ENCODE peak calls at places on chromosomes 5 and 9, in six cellular contexts. R is HCT116, T is K562, W is HepG2, L is GM12878, K is Panc1. B is an unnamed sample.

GRCh38 chr5:163385824-163386223 is 51.6 kb upstream of the CCNG1 start:
- DNase-seq in T (no peak), W (no peak), R (no peak), K (no peak), L (no peak), B (no peak)

GRCh38 chr5:162299793-162300192 is 232.2 kb downstream of the GABRG2 start:
- DNase-seq in W (no peak), T (no peak), R (no peak), L (no peak), K (no peak), B (no peak)

GRCh38 chr9:87950765-87951488 is 23.4 kb downstream of the CDK20 start:
- DNase-seq in R (peak; percentile 28), W (peak; percentile 22), K (peak; percentile 10), L (no peak), T (peak; percentile 55), B (peak; percentile 52)

GRCh38 chr5:142792865-142793232 is 22.7 kb downstream of the ARHGAP26 start:
- DNase-seq in R (no peak), T (no peak), W (no peak), K (no peak), L (no peak), B (no peak)

GRCh38 chr5:124748687-124749594 is 2.5 kb upstream of the ZNF608 start:
- DNase-seq in K (peak; percentile 95), W (peak; percentile 81), T (peak; percentile 59), R (peak; percentile 92), L (peak; percentile 86), B (peak; percentile 80)

GRCh38 chr5:73596705-73597328 is 29.2 kb upstream of the ARHGEF28 start:
- DNase-seq in W (peak; percentile 60), T (peak; percentile 23), L (no peak), R (peak; percentile 56), K (no peak), B (peak; percentile 16)

GRCh38 chr5:867300-867699 is 16.5 kb upstream of the ZDHHC11 start:
- DNase-seq in L (no peak), R (no peak), T (no peak), W (no peak), K (no peak), B (no peak)

GRCh38 chr5:39376293-39376714 is 12.0 kb upstream of the C9 start:
- DNase-seq in L (no peak), W (peak; percentile 57), R (peak; percentile 22), K (peak; percentile 63), T (peak; percentile 69), B (peak; percentile 30)

GRCh38 chr5:169870221-169870620 is 110.1 kb downstream of the INSYN2B start:
- DNase-seq in R (no peak), W (no peak), T (no peak), K (no peak), L (no peak), B (no peak)

GRCh38 chr5:130963798-130964197 is 201.3 kb downstream of the HINT1 start:
- DNase-seq in W (no peak), T (no peak), R (no peak), L (no peak), K (no peak), B (no peak)

GRCh38 chr9:27645166-27645840 is 72.0 kb upstream of the C9orf72 start:
- DNase-seq in R (no peak), T (no peak), W (no peak), K (no peak), L (no peak), B (no peak)

GRCh38 chr9:137463194-137463930 is 4.2 kb upstream of the NSMF start:
- DNase-seq in T (no peak), L (no peak), K (no peak), W (peak; percentile 45), R (no peak), B (no peak)

GRCh38 chr5:96079075-96079474 is 117.4 kb upstream of the ELL2 start:
- DNase-seq in T (no peak), K (peak; percentile 97), L (no peak), W (peak; percentile 35), R (peak; percentile 83), B (no peak)

GRCh38 chr9:16182784-16183183 is 629.9 kb downstream of the CCDC171 start:
- DNase-seq in L (no peak), R (no peak), T (no peak), W (no peak), K (no peak), B (no peak)

GRCh38 chr9:522190-522589 is 307.5 kb downstream of the DOCK8 start:
- DNase-seq in T (no peak), L (no peak), K (no peak), W (no peak), R (no peak), B (no peak)

GRCh38 chr5:132751444-132751843 is 4.2 kb downstream of the CCNI2 start:
- DNase-seq in L (peak; percentile 64), R (no peak), K (no peak), W (no peak), T (no peak), B (no peak)

GRCh38 chr9:35951736-35952135 is 6.2 kb downstream of the OR2S2 start:
- DNase-seq in L (no peak), W (no peak), T (no peak), K (no peak), R (no peak), B (no peak)

GRCh38 chr9:7976167-7976755 is 176.7 kb upstream of the DMAC1 start:
- DNase-seq in W (no peak), R (no peak), T (no peak), L (peak; percentile 89), K (no peak), B (no peak)

DNA sequence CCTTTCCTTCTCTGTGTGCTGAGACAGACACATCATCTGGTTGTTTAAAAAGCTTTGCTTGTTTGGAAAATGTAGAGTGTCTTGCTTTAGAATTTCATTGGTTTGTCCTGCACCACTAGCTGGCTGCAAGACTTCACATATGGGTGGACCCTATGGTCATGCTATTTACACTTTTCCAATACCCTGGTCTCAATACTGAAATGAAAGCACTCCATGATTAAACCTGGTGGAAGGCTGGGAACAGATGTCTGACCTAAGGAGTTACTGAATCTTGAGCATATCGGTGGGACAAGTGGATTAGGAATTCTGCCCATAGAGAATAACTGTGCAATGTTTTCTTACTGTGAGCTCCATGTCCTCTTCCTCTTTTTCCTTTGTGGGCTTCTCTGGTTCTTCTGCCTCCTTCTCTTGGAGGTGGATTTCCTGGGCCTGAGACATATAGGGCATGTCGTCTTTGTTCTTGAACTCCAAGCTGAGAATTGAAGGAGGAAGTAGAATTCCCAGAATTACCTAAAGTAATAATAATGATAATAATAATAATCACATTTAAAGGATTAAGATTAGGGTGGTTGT is 201.2 kb upstream of the KLF9 start:
- DNase-seq in W (no peak), T (no peak), L (no peak), K (no peak), R (no peak), B (no peak)
- H3K27ac ChIP-seq in W (no peak overlapping the region), T (no peak overlapping the region), L (no peak overlapping the region), K (no peak overlapping the region), R (no peak overlapping the region), B (no peak overlapping the region)

DNA sequence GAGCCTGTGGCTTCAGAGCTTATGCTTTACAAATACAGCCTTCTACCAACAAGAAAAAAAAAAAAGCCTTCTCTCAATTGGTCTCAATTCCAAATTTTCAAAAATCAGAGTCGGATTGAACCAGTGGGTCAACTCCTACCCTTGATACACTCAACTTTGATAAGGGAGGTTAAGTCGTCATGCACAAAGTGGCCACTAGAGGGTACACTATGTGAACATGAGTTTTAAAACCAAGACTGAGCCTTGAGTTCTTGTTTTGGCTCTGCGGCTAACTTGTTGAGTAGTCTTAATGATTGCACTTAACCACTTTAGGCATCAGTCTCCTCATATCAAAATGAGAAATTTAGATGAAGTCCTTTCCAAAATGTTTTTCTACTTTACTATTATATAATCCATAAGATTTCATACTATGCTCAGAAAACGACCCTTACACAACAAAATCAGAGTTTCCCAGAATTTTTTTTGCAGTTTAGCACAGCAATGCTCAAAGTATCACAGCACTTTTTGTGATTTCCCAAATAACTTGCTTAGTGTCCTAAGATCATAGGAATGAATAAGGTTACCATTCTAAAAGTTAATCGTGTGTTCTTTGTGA is 92.9 kb upstream of the MTAP start:
- DNase-seq in K (no peak), W (peak; percentile 37), R (peak; percentile 80), T (no peak), L (no peak), B (peak; percentile 24)
- TF ChIP-seq REST in K (no peak), W (no peak), R (no peak), T (no peak), L (no peak), B (no peak)

GRCh38 chr9:115192280-115192679 is 74.3 kb upstream of the TNC start:
- DNase-seq in L (no peak), R (no peak), K (no peak), W (no peak), T (no peak), B (no peak)

GRCh38 chr9:115192835-115193234 is 74.9 kb upstream of the TNC start:
- DNase-seq in R (no peak), W (no peak), T (no peak), K (no peak), L (no peak), B (no peak)

GRCh38 chr9:115189686-115190085 is 71.7 kb upstream of the TNC start:
- DNase-seq in R (no peak), K (no peak), L (no peak), T (no peak), W (no peak), B (no peak)

GRCh38 chr9:115193777-115194176 is 75.8 kb upstream of the TNC start:
- DNase-seq in K (no peak), R (no peak), W (no peak), T (no peak), L (no peak), B (no peak)

DNA sequence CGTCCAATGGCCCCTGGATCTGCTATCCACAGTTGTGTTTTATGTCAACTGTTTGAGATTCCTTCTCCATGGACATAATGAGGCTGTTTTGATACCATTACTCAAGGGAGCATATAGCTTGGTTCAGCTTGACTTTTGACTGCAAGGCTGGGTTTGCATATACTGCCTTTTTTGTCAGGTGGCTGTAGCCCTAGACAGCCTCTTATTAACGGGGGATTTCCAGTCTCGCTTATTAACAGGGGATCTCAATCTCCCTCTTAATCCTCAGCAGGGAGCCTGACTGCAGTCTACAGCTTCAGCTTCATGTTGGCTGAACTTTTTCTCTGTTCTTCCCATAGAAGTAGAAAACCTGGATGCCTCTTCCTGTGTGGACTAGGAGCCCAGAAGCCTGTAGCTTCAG is 73.7 kb upstream of the TNC start:
- DNase-seq in R (no peak), K (no peak), L (no peak), W (no peak), T (no peak), B (no peak)
- TF ChIP-seq SIN3A in R (no peak), K (no peak), L (no peak), W (no peak), T (no peak), B (no peak)

DNA sequence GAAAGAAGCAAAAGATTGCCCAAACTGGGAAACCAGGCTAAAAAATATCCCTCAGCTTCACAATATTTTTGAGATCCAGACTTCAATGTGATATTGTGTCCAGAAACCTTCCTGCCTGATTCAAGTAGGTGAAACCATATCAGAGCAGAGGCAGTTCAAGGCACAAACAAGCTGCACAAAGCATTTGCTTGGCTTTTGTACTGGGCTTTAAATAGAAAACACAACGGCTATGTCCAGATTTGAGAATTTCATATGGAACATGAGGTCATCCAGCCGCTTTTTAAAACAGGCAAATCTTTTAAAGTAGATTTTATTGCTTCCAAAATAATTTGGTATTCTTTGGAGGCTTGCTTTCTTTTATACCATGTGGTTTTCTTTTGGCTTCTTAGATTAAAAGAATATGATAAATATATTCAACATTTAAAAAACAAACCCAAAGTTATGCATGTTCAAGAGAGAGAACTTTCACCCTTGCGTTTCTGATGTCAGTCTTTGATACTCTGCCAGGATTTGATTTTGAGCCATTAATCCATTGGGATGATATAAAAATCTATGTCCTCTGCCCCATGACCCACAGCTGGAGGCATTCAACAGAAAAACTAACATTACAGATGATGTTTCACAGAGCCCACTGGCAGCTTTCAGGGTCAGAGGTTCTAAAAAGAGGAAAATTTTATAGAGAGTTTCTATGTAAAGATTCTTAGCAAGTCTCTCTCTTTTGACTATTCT is 29.0 kb upstream of the CCDC112 start:
- DNase-seq in L (no peak), T (no peak), W (no peak), K (no peak), R (no peak), B (no peak)
- H3K27ac ChIP-seq in L (no peak overlapping the region), T (no peak overlapping the region), W (no peak overlapping the region), K (no peak overlapping the region), R (no peak overlapping the region), B (no peak overlapping the region)

B was measured in SK-N-SH.